ENCODE peak calls at places on chromosomes 6 and 20, in ten cellular contexts. D is mesothelial cell of epicardium; H is neural crest cell; W is spleen; B is progenitor cell of endocrine pancreas; I is lung; S is WERI-Rb-1; R is Calu3; N is GM12864; Z is CD8-positive, alpha-beta T cell. O is an unnamed sample.

GRCh38 chr6:111663692-111664564 is 58.2 kb upstream of the TRAF3IP2 start:
- DNase-seq in D (peak), H (peak), W (no peak), B (no peak), I (no peak), S (no peak), R (no peak), N (no peak), Z (no peak), O (no peak)

GRCh38 chr20:34074101-34074760 is 37.8 kb downstream of the EIF2S2 start:
- DNase-seq in D (no peak), H (no peak), W (no peak), B (no peak), I (no peak), S (peak), R (no peak), N (no peak), Z (no peak), O (no peak)

GRCh38 chr6:163099621-163100171 is 314.8 kb upstream of the QKI start:
- DNase-seq in D (no peak), H (no peak), W (no peak), B (no peak), I (no peak), S (no peak), R (no peak), N (no peak), Z (no peak), O (no peak)

GRCh38 chr6:31139599-31139998 is 733 bp upstream of the PSORS1C2 start:
- DNase-seq in D (no peak), H (no peak), W (no peak), B (no peak), I (no peak), S (no peak), R (no peak), N (no peak), Z (no peak), O (no peak)

GRCh38 chr6:109454483-109455160 is 950 bp downstream of the MICAL1 start:
- DNase-seq in D (no peak), H (no peak), W (peak), B (no peak), I (peak), S (no peak), R (no peak), N (peak), Z (peak), O (peak)

GRCh38 chr20:44001667-44002596 is 87.3 kb downstream of the TOX2 start:
- DNase-seq in D (no peak), H (no peak), W (no peak), B (no peak), I (no peak), S (no peak), R (no peak), N (peak), Z (no peak), O (peak)

GRCh38 chr20:44407402-44408184 is 52.1 kb downstream of the HNF4A start:
- DNase-seq in D (no peak), H (no peak), W (peak), B (no peak), I (no peak), S (no peak), R (peak), N (no peak), Z (no peak), O (no peak)

GRCh38 chr6:107957165-107957908 is 671 bp downstream of the SEC63 start:
- DNase-seq in D (peak), H (peak), W (peak), B (no peak), I (peak), S (peak), R (peak), N (peak), Z (peak), O (peak)

GRCh38 chr20:10034717-10035571 is at the start of gene ANKEF1:
- DNase-seq in D (peak), H (peak), W (peak), B (peak), I (peak), S (peak), R (peak), N (peak), Z (peak), O (peak)

GRCh38 chr6:88626460-88626859 is 337.0 kb downstream of the RNGTT start:
- DNase-seq in D (no peak), H (no peak), W (no peak), B (no peak), I (no peak), S (no peak), R (no peak), N (no peak), Z (no peak), O (no peak)

GRCh38 chr20:23358923-23359572 is 2.9 kb upstream of the GZF1 start:
- DNase-seq in D (no peak), H (no peak), W (no peak), B (no peak), I (no peak), S (no peak), R (peak), N (no peak), Z (no peak), O (no peak)

GRCh38 chr6:129597023-129597713 is 112.8 kb downstream of the ARHGAP18 start:
- DNase-seq in D (no peak), H (no peak), W (no peak), B (no peak), I (no peak), S (no peak), R (no peak), N (no peak), Z (no peak), O (no peak)

GRCh38 chr6:170296746-170297576 is 6.1 kb upstream of the DLL1 start:
- DNase-seq in D (no peak), H (no peak), W (no peak), B (no peak), I (no peak), S (no peak), R (no peak), N (no peak), Z (no peak), O (no peak)

GRCh38 chr20:23244916-23245552 is 105.6 kb upstream of the NXT1 start:
- DNase-seq in D (no peak), H (no peak), W (no peak), B (no peak), I (no peak), S (no peak), R (no peak), N (no peak), Z (no peak), O (no peak)

GRCh38 chr20:13822459-13822858 is 37.6 kb downstream of the NDUFAF5 start:
- DNase-seq in D (no peak), H (no peak), W (no peak), B (no peak), I (no peak), S (no peak), R (no peak), N (no peak), Z (no peak), O (no peak)

GRCh38 chr6:32427218-32427617 is 12.5 kb upstream of the HLA-DRA start:
- DNase-seq in D (no peak), H (no peak), W (no peak), B (no peak), I (no peak), S (no peak), R (no peak), N (no peak), Z (no peak), O (no peak)

GRCh38 chr6:136551103-136551502 is 881 bp upstream of the MAP7 start:
- DNase-seq in D (no peak), H (no peak), W (no peak), B (no peak), I (no peak), S (no peak), R (no peak), N (no peak), Z (no peak), O (peak)

GRCh38 chr6:166286831-166287271 is 21.3 kb downstream of the PRR18 start:
- DNase-seq in D (no peak), H (no peak), W (peak), B (no peak), I (no peak), S (no peak), R (no peak), N (peak), Z (no peak), O (no peak)

GRCh38 chr6:153595903-153596302 is 443.1 kb upstream of the OPRM1 start:
- DNase-seq in D (no peak), H (no peak), W (no peak), B (no peak), I (no peak), S (no peak), R (no peak), N (no peak), Z (no peak), O (no peak)

GRCh38 chr6:116072368-116072767 is 11.7 kb upstream of the FRK start:
- DNase-seq in D (no peak), H (no peak), W (no peak), B (no peak), I (no peak), S (no peak), R (no peak), N (no peak), Z (no peak), O (no peak)

GRCh38 chr6:4983322-4983721 is 20.5 kb downstream of the RPP40 start:
- DNase-seq in D (no peak), H (no peak), W (no peak), B (no peak), I (no peak), S (no peak), R (no peak), N (no peak), Z (no peak), O (no peak)

GRCh38 chr6:104286641-104287040 is 573.1 kb downstream of the HACE1 start:
- DNase-seq in D (no peak), H (no peak), W (no peak), B (no peak), I (no peak), S (no peak), R (no peak), N (no peak), Z (no peak), O (no peak)

GRCh38 chr6:85472744-85473143 is 22.9 kb downstream of the NT5E start:
- DNase-seq in D (no peak), H (no peak), W (no peak), B (no peak), I (no peak), S (no peak), R (no peak), N (no peak), Z (no peak), O (no peak)

GRCh38 chr6:71452709-71453108 is 164.1 kb downstream of the OGFRL1 start:
- DNase-seq in D (no peak), H (no peak), W (no peak), B (no peak), I (no peak), S (no peak), R (no peak), N (no peak), Z (no peak), O (no peak)

GRCh38 chr20:18837710-18838109 is 24.1 kb downstream of the SCP2D1 start:
- DNase-seq in D (no peak), H (no peak), W (no peak), B (no peak), I (no peak), S (no peak), R (no peak), N (no peak), Z (no peak), O (no peak)

GRCh38 chr6:31528821-31529328 is at the start of gene MCCD1:
- DNase-seq in D (no peak), H (no peak), W (no peak), B (no peak), I (no peak), S (no peak), R (no peak), N (no peak), Z (no peak), O (no peak)

GRCh38 chr20:61120595-61121515 is 131.2 kb upstream of the CDH4 start:
- DNase-seq in D (no peak), H (peak), W (no peak), B (no peak), I (peak), S (peak), R (peak), N (no peak), Z (no peak), O (no peak)

GRCh38 chr6:157457787-157458186 is 76.8 kb downstream of the ZDHHC14 start:
- DNase-seq in D (no peak), H (no peak), W (no peak), B (no peak), I (no peak), S (no peak), R (no peak), N (no peak), Z (no peak), O (no peak)

GRCh38 chr6:130720076-130720475 is 107.1 kb upstream of the SMLR1 start:
- DNase-seq in D (no peak), H (no peak), W (no peak), B (no peak), I (no peak), S (no peak), R (no peak), N (no peak), Z (no peak), O (no peak)

GRCh38 chr6:28893172-28893799 is 30.5 kb downstream of the TRIM27 start:
- DNase-seq in D (no peak), H (no peak), W (no peak), B (no peak), I (no peak), S (no peak), R (no peak), N (no peak), Z (no peak), O (no peak)

GRCh38 chr20:24741673-24742072 is 207.4 kb upstream of the CST7 start:
- DNase-seq in D (no peak), H (no peak), W (no peak), B (no peak), I (peak), S (no peak), R (no peak), N (no peak), Z (no peak), O (no peak)

GRCh38 chr6:83958250-83958685 is 75.3 kb upstream of the MRAP2 start:
- DNase-seq in D (no peak), H (no peak), W (no peak), B (no peak), I (no peak), S (no peak), R (no peak), N (no peak), Z (no peak), O (no peak)

GRCh38 chr6:106084106-106084963 is 1.8 kb upstream of the PRDM1 start:
- DNase-seq in D (no peak), H (no peak), W (no peak), B (peak), I (no peak), S (peak), R (no peak), N (peak), Z (no peak), O (peak)

GRCh38 chr20:32582659-32583580 is 2.2 kb downstream of the NOL4L start:
- DNase-seq in D (peak), H (peak), W (peak), B (peak), I (no peak), S (peak), R (no peak), N (no peak), Z (no peak), O (peak)

GRCh38 chr6:113558966-113559365 is 298.2 kb upstream of the MARCKS start:
- DNase-seq in D (no peak), H (no peak), W (no peak), B (no peak), I (no peak), S (no peak), R (no peak), N (no peak), Z (no peak), O (no peak)

GRCh38 chr6:136347847-136348246 is 58.2 kb upstream of the BCLAF1 start:
- DNase-seq in D (no peak), H (no peak), W (no peak), B (no peak), I (peak), S (no peak), R (no peak), N (no peak), Z (no peak), O (no peak)

GRCh38 chr20:47711046-47711752 is 74.1 kb downstream of the SULF2 start:
- DNase-seq in D (no peak), H (no peak), W (no peak), B (no peak), I (no peak), S (no peak), R (peak), N (no peak), Z (no peak), O (no peak)
- TF ChIP-seq CTCF in D (no peak), H (no peak), W (no peak), B (no peak), I (no peak), S (no peak), R (no peak), N (no peak), Z (no peak), O (no peak)

DNA sequence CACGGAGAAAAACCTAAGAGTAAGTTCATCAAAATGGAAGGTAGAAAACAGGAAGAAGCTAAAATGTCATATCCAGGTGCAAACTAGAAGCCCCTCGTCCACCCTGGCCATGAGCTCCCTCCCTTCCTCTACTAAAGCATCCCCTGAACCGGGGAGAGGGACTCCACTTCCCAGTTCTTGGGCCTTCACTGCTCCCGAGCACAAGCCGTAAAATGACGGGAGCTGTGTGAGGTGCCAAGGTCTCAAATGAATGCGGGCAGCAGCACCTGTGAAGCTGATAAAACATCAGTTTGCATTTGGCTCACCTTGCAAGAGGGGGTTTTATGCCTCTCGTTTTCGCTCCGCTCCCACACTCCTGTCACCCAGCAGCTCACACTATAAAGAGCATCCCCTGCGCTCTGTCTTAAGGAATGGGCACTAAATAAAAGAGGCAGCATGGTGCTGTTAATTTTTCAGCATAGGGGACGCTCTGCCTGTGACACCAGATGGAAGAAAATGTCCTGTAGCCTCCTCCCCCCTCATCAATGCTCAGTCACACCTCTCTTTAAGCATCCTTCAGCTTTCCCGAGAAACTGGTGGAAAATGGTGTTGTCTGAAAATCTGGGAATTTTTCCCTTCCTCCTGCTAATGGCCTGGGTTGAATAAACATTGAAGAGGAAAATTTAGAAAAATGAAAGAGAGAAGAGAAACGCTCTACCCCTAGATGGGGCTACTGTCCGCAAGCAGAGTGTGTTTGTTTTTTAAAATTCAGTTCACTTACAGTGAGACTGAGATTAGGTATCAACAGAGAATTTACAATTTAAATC is 563.0 kb upstream of the AGPAT4 start:
- DNase-seq in D (no peak), H (no peak), W (no peak), B (no peak), I (no peak), S (no peak), R (peak), N (no peak), Z (no peak), O (no peak)
- TF ChIP-seq CTCF in D (peak), H (peak), W (no peak), B (peak), I (no peak), S (peak), R (no peak), N (no peak), Z (no peak), O (no peak)

GRCh38 chr20:2298116-2298515 is 2.3 kb downstream of the TGM3 start:
- DNase-seq in D (no peak), H (no peak), W (no peak), B (no peak), I (no peak), S (no peak), R (no peak), N (no peak), Z (no peak), O (no peak)

GRCh38 chr20:2295286-2295685 is 515 bp upstream of the TGM3 start:
- DNase-seq in D (no peak), H (no peak), W (no peak), B (no peak), I (no peak), S (no peak), R (no peak), N (no peak), Z (no peak), O (no peak)

GRCh38 chr20:2297352-2297717 is 1.5 kb downstream of the TGM3 start:
- DNase-seq in D (no peak), H (no peak), W (no peak), B (no peak), I (no peak), S (no peak), R (no peak), N (no peak), Z (no peak), O (no peak)

GRCh38 chr20:2295886-2296544 is at the start of gene TGM3:
- DNase-seq in D (no peak), H (no peak), W (no peak), B (no peak), I (no peak), S (no peak), R (no peak), N (no peak), Z (no peak), O (no peak)

GRCh38 chr20:2296545-2297351 is 947 bp downstream of the TGM3 start:
- DNase-seq in D (no peak), H (no peak), W (no peak), B (no peak), I (no peak), S (no peak), R (no peak), N (no peak), Z (no peak), O (no peak)
- TF ChIP-seq CTCF in D (no peak), H (no peak), W (no peak), B (no peak), I (no peak), S (no peak), R (no peak), N (no peak), Z (no peak), O (no peak)

GRCh38 chr20:6381887-6382286 is 259.1 kb upstream of the FERMT1 start:
- DNase-seq in D (no peak), H (no peak), W (no peak), B (no peak), I (no peak), S (no peak), R (peak), N (no peak), Z (no peak), O (no peak)
- TF ChIP-seq CTCF in D (peak), H (peak), W (peak), B (peak), I (no peak), S (no peak), R (peak), N (no peak), Z (no peak), O (no peak)

DNA sequence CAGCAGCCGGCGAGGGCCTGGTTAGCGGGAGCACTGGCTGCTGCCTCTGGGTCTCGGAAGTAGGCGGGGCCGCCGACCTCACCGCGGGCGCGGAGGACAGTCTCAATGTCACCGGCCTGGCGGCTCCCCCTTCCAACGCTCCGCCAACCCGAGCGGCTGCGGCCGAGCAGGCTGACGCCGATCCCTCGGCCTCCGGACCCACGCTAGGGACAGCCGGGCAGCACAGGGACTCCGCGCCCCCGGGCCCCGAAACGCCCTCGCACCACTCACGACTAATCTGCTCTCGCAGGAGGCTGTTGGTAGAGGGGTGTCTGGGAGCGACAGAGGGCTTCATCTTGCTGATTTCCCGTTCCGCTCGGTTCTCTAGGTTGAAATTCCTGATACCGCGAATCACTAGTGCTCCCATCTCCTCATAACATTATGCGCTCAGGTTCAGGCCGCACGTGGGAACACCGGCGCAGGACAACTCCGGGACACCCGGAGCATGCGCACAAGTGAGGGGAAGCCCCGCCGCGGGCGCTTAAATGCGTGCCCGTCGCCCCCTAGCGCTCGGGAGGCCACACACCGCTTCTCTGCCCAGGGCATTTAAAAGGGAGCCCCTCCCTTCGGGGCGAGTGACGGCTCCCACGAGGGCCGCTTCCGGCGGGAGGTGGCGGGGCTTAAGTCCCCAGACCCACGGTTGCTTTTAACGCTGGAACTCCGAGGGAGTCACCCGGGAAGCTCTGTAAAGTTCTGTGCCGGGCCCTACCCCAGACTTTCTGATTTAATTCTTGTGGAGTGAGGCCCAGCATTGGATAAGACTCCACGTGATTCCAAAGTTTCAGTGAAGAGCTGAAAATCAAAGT is at the start of gene NDUFAF4:
- DNase-seq in D (peak), H (peak), W (peak), B (peak), I (peak), S (peak), R (peak), N (peak), Z (peak), O (peak)
- TF ChIP-seq CTCF in D (peak), H (peak), W (peak), B (peak), I (peak), S (peak), R (peak), N (peak), Z (peak), O (peak)

GRCh38 chr6:53264915-53265615 is 83.7 kb downstream of the ELOVL5 start:
- DNase-seq in D (no peak), H (no peak), W (no peak), B (no peak), I (no peak), S (no peak), R (no peak), N (no peak), Z (no peak), O (no peak)
- TF ChIP-seq CTCF in D (no peak), H (no peak), W (no peak), B (no peak), I (no peak), S (no peak), R (no peak), N (no peak), Z (no peak), O (no peak)

GRCh38 chr6:120077489-120077888 is 727.9 kb upstream of the MAN1A1 start:
- DNase-seq in D (no peak), H (no peak), W (no peak), B (no peak), I (no peak), S (peak), R (peak), N (no peak), Z (no peak), O (no peak)
- TF ChIP-seq CTCF in D (no peak), H (peak), W (no peak), B (peak), I (no peak), S (peak), R (no peak), N (peak), Z (no peak), O (peak)

O was measured in GM13977.